ENCODE peak calls at places on chromosomes 4 and X, in six cellular contexts. F is IMR-90, J is SK-N-SH, Q is K562, W is GM12878, K is HepG2. N is an unnamed sample.

GRCh38 chr4:183483997-183484396 is 20.9 kb upstream of the ING2 start:
- DNase-seq in W (no peak), K (no peak), J (no peak), F (peak; percentile 27), Q (no peak), N (no peak)

GRCh38 chr4:38177792-38178665 is 217.8 kb downstream of the PTTG2 start:
- DNase-seq in Q (no peak), J (no peak), K (no peak), F (no peak), W (no peak), N (no peak)

GRCh38 chr4:40870076-40870624 is 120.4 kb downstream of the NSUN7 start:
- DNase-seq in W (no peak), K (no peak), J (peak; percentile 30), F (no peak), Q (no peak), N (no peak)

GRCh38 chrX:21944136-21944615 is 3.7 kb downstream of the SMS start:
- DNase-seq in K (no peak), J (no peak), W (no peak), F (no peak), Q (no peak), N (no peak)

GRCh38 chr4:136124251-136124745 is 1408.0 kb downstream of the PCDH18 start:
- DNase-seq in K (no peak), W (no peak), Q (no peak), F (no peak), J (no peak), N (no peak)

GRCh38 chrX:15098505-15098904 is 171.4 kb downstream of the ASB9 start:
- DNase-seq in K (no peak), F (no peak), Q (no peak), J (no peak), W (no peak), N (no peak)

GRCh38 chr4:147019061-147019460 is 73.4 kb upstream of the TTC29 start:
- DNase-seq in K (peak; percentile 47), F (peak; percentile 56), J (peak; percentile 34), W (no peak), Q (peak; percentile 53), N (peak; percentile 53)

GRCh38 chr4:150280081-150280950 is 202.1 kb downstream of the DCLK2 start:
- DNase-seq in J (no peak), Q (no peak), K (no peak), W (no peak), F (peak; percentile 86), N (no peak)

GRCh38 chr4:104286867-104287266 is 207.8 kb downstream of the CXXC4 start:
- DNase-seq in K (no peak), J (no peak), F (no peak), Q (no peak), W (no peak), N (no peak)

GRCh38 chr4:147782087-147782781 is 50.3 kb downstream of the ARHGAP10 start:
- DNase-seq in F (peak; percentile 70), W (no peak), Q (no peak), K (no peak), J (no peak), N (no peak)

GRCh38 chr4:57097711-57098110 is 12.5 kb downstream of the IGFBP7 start:
- DNase-seq in K (no peak), J (no peak), F (no peak), Q (no peak), W (no peak), N (no peak)

GRCh38 chr4:103012085-103012484 is 7.4 kb downstream of the SLC9B1 start:
- DNase-seq in K (no peak), J (no peak), W (no peak), Q (no peak), F (peak; percentile 83), N (no peak)

GRCh38 chr4:138576684-138577083 is 334.5 kb upstream of the SLC7A11 start:
- DNase-seq in J (no peak), F (peak; percentile 68), W (no peak), Q (peak; percentile 8), K (peak; percentile 39), N (peak; percentile 62)

GRCh38 chrX:151815461-151815860 is 80.9 kb downstream of the CNGA2 start:
- DNase-seq in W (no peak), Q (no peak), F (no peak), J (no peak), K (no peak), N (no peak)

GRCh38 chr4:114694770-114695169 is 96.2 kb downstream of the UGT8 start:
- DNase-seq in K (peak; percentile 12), Q (peak; percentile 13), J (peak; percentile 4), F (peak; percentile 28), W (peak; percentile 11), N (no peak)

GRCh38 chr4:173333658-173334084 is 487 bp downstream of the HMGB2 start:
- DNase-seq in Q (peak; percentile 63), J (peak; percentile 71), W (no peak), F (peak; percentile 19), K (peak; percentile 2), N (no peak)

GRCh38 chr4:5626916-5627315 is 81.4 kb downstream of the EVC2 start:
- DNase-seq in W (no peak), J (no peak), K (no peak), Q (no peak), F (no peak), N (no peak)

GRCh38 chr4:111323916-111324315 is 701.0 kb upstream of the PITX2 start:
- DNase-seq in F (peak; percentile 39), J (no peak), W (no peak), K (no peak), Q (no peak), N (no peak)

GRCh38 chrX:151396042-151396826 is 772 bp upstream of the VMA21 start:
- DNase-seq in J (peak; percentile 15), Q (no peak), F (peak; percentile 43), W (peak; percentile 2), K (peak; percentile 49), N (no peak)

DNA sequence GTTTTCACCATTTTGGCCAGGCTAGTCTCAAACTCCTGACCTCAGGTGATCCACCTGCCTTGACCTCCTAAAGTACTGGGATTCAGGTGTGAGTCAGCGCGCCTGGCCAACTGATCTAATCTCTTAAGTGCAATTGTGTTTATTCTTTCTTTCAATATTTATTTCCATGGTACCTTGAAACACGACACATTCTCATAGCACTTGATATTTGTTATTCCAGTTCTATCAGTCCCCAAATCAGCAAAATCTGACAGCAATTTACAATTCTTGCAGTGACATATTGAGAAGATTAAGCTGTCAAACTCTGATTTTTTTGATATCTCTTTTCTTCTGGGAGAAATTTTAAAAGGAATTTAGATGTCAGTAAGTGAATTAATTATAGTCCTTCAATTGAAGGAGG is 218.1 kb upstream of the FAT4 start:
- DNase-seq in K (no peak), Q (no peak), J (no peak), W (no peak), F (no peak), N (no peak)
- TF ChIP-seq SMC3 in K (no peak), Q (no peak), J (no peak), W (no peak), F (no peak), N (no peak)

DNA sequence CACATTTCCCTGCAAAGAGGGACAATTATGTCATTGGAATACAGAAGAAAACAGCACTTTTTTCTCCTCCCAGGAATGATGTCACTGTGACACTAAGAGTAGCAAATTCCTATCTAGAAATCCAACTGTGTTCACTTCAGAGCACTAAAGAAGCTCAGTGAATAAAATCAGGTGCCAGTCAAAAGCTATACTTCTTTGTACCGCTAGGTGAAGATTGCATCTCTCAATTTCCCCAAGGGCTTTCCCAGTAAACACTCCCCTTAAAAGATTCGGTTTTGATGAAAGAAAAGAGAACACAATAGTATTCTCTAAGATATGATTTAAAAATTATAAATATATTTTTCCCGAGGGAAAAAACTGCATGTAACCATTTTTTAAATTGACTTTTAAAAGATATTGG is 104.7 kb upstream of the MID1 start:
- DNase-seq in K (no peak), Q (peak; percentile 32), W (no peak), J (peak; percentile 27), F (peak; percentile 4), N (peak; percentile 26)
- TF ChIP-seq RAD21 in K (no peak), Q (no peak), W (no peak), J (no peak), F (no peak), N (no peak)

GRCh38 chrX:40010550-40011364 is 87.0 kb downstream of the BCOR start:
- DNase-seq in J (peak; percentile 66), K (peak; percentile 54), W (no peak), F (no peak), Q (no peak), N (no peak)

GRCh38 chrX:40009890-40010289 is 87.9 kb downstream of the BCOR start:
- DNase-seq in W (no peak), F (no peak), J (peak; percentile 66), K (no peak), Q (no peak), N (no peak)

GRCh38 chrX:40012800-40013682 is 84.7 kb downstream of the BCOR start:
- DNase-seq in J (no peak), F (peak; percentile 35), K (peak; percentile 67), W (no peak), Q (peak; percentile 70), N (peak; percentile 62)

GRCh38 chrX:40011483-40012038 is 86.2 kb downstream of the BCOR start:
- DNase-seq in F (no peak), J (peak; percentile 29), W (no peak), Q (no peak), K (no peak), N (no peak)

DNA sequence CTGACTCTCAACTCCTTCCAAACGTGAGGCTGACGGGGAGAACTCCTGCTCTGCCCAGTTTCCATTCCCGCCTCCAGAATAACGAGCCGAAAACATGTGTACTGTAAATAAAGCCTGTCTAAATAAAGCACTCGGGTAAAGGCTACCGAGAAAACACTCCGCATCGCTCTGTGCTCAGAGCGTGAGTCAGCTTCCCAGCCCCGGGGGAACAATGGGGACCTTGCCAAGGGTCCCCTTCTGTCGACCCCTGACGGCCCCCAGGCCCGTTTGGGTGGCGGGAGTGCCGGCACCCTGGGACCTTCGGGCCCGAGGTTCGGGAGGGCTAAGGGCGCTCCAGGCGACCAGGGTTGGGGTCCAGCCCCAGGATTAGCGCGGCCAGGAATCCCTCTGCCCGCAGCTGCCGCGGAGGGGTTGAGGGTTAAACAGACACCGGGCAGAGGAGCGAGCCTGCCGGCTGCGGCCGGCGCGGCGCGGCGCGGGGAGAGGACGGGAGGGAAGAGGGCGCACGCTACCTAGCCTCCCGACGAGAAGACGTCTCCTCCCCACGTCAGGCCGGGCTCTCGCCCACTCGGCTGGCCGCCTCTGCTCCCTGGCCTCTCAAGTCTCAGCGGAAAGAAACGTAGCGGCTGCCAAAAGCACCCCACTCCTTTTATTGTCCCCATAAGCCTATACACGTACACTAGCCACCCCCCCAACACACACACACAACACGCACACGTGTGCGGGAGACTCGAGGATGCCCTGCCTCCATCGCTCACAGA is 85.5 kb downstream of the BCOR start:
- DNase-seq in K (peak; percentile 63), Q (no peak), J (no peak), W (no peak), F (peak; percentile 71), N (no peak)
- TF ChIP-seq SMC3 in K (no peak), Q (no peak), J (no peak), W (no peak), F (no peak), N (no peak)

GRCh38 chrX:13495232-13495631 is 74.2 kb upstream of the EGFL6 start:
- DNase-seq in J (no peak), Q (no peak), K (no peak), W (no peak), F (no peak), N (no peak)

GRCh38 chrX:13494562-13494961 is 74.8 kb upstream of the EGFL6 start:
- DNase-seq in J (no peak), K (no peak), Q (no peak), F (no peak), W (no peak), N (no peak)

GRCh38 chrX:13492286-13492685 is 77.1 kb upstream of the EGFL6 start:
- DNase-seq in W (no peak), F (no peak), K (no peak), J (no peak), Q (no peak), N (no peak)

GRCh38 chrX:13491061-13491460 is 78.3 kb upstream of the EGFL6 start:
- DNase-seq in F (no peak), W (no peak), K (no peak), J (no peak), Q (no peak), N (no peak)

GRCh38 chrX:13493659-13494058 is 75.7 kb upstream of the EGFL6 start:
- DNase-seq in J (no peak), F (no peak), K (no peak), W (no peak), Q (no peak), N (no peak)
- TF ChIP-seq RAD21 in J (no peak), F (no peak), K (no peak), W (no peak), Q (no peak), N (no peak)